ENCODE peak calls at places on chromosomes 12 and 14, in seven cellular contexts. W is brain microvascular endothelial cell; H is RWPE1; J is CD8-positive, alpha-beta memory T cell; A is CD4-positive, alpha-beta memory T cell; U is substantia nigra; V is dorsolateral prefrontal cortex. L is an unnamed sample.

GRCh38 chr14:74671789-74672188 is 41.1 kb downstream of the AREL1 start:
- DNase-seq in W (peak), H (peak), J (no peak), A (no peak), U (no peak), V (no peak), L (no peak)

GRCh38 chr12:68844788-68845695 is 37.1 kb downstream of the MDM2 start:
- DNase-seq in W (no peak), H (no peak), J (no peak), A (no peak), U (no peak), V (no peak), L (no peak)

GRCh38 chr14:77290705-77291104 is 19.7 kb upstream of the NGB start:
- DNase-seq in W (peak), H (no peak), J (no peak), A (no peak), U (no peak), V (no peak), L (no peak)

GRCh38 chr12:113886721-113887120 is 79.4 kb downstream of the RBM19 start:
- DNase-seq in W (no peak), H (no peak), J (no peak), A (no peak), U (no peak), V (no peak), L (no peak)

GRCh38 chr12:6141048-6141447 is 16.6 kb upstream of the VWF start:
- DNase-seq in W (peak), H (no peak), J (peak), A (peak), U (no peak), V (peak), L (no peak)

GRCh38 chr14:43949410-43949809 is 557.7 kb downstream of the FSCB start:
- DNase-seq in W (no peak), H (no peak), J (no peak), A (no peak), U (no peak), V (no peak), L (no peak)

GRCh38 chr12:71556881-71557280 is 106.8 kb downstream of the ZFC3H1 start:
- DNase-seq in W (peak), H (peak), J (no peak), A (no peak), U (no peak), V (no peak), L (no peak)

GRCh38 chr14:72129283-72129682 is 197.1 kb downstream of the RGS6 start:
- DNase-seq in W (no peak), H (no peak), J (no peak), A (no peak), U (no peak), V (no peak), L (no peak)

GRCh38 chr12:71755146-71755892 is 656 bp downstream of the RAB21 start:
- DNase-seq in W (peak), H (peak), J (no peak), A (peak), U (no peak), V (no peak), L (peak)

GRCh38 chr14:74683406-74683805 is 29.5 kb downstream of the AREL1 start:
- DNase-seq in W (no peak), H (no peak), J (no peak), A (no peak), U (no peak), V (no peak), L (no peak)

GRCh38 chr12:12803186-12803585 is 10.0 kb upstream of the DDX47 start:
- DNase-seq in W (peak), H (peak), J (no peak), A (peak), U (no peak), V (no peak), L (no peak)

GRCh38 chr14:88422919-88423318 is 37.5 kb downstream of the SPATA7 start:
- DNase-seq in W (peak), H (peak), J (no peak), A (no peak), U (no peak), V (no peak), L (no peak)

GRCh38 chr14:102759416-102759815 is 17.8 kb upstream of the TRAF3 start:
- DNase-seq in W (no peak), H (no peak), J (no peak), A (no peak), U (no peak), V (no peak), L (no peak)

GRCh38 chr14:67079836-67080235 is 109.4 kb upstream of the GARIN2 start:
- DNase-seq in W (no peak), H (no peak), J (no peak), A (no peak), U (no peak), V (no peak), L (no peak)

GRCh38 chr12:124472690-124473279 is 94.6 kb downstream of the NCOR2 start:
- DNase-seq in W (no peak), H (no peak), J (no peak), A (no peak), U (no peak), V (no peak), L (no peak)

DNA sequence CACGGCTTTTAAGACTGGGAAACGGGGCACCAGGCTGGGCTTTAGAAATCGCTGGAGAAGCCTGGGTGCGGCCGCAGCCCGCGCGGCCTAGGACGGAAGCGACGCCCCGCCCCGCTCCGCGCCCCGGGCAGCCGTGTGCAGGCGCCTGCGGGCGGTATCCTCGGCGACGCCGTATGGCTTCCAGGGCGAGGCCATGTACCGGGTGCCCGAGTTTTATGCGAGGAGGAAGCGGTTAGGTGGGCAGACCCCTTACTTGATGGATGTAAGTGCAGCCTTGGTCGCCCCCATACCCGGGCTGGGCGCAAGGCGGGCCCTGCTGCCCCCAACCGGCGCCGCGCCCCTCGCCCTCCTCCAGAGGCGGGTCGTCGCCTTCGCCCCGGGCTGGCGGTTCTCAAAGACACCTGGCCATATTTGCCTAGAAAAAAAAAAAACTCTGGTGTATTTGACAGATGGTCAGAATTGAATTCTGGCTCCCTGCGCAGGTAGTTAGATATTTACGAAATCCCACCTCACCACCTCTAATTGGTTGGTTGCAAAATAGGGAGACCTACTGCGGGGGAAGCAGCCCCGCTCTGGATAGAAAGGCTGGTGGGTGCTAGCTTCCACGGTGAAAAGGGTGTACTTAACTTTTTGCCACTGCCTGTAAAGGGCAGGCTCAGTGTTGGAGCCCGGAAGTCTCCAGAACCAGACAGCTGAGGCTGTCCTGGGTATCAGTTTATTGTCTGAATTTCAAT is at the start of gene PPP1R36:
- DNase-seq in W (no peak), H (no peak), J (peak), A (peak), U (no peak), V (no peak), L (no peak)
- H3K27ac ChIP-seq in W (no peak), H (no peak), J (no peak), A (no peak), U (peak), V (peak), L (peak)

DNA sequence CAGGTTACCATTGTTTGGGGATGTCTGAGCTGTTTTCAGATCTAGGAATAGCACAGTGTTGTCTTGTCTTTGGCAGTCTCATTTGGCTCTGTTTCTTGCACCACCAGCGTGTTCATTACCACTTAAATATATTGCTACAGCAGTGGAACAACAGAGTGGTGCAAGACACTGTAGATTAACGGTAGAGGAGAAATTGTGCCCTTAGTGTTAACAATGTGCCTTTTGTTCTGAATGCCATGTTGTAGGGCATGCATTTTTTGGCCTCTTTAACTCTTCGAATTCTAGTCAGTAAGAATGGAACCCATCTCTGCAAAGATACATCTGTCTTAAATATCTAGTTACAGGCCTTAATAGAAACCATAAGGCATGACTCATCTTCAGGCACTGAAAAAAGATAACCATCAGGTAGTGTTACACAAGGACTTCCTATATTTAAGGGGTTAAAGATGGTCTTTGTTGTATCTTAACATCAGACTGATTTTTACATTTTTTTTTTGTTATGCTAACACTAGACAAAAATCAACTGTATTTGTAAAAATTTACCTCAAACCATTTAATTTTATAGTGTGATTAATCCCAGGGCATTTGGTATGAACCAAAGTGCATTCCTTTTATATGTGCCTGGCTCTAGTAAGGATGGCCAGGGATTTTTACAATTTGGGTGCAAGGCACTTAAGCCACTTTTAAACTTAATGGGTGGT is 12.9 kb downstream of the DYRK2 start:
- DNase-seq in W (no peak), H (no peak), J (no peak), A (no peak), U (no peak), V (no peak), L (no peak)
- H3K27ac ChIP-seq in W (peak), H (no peak), J (no peak), A (no peak), U (no peak), V (no peak), L (no peak)

GRCh38 chr12:106517314-106517713 is 65.5 kb upstream of the RFX4 start:
- DNase-seq in W (no peak), H (no peak), J (no peak), A (no peak), U (no peak), V (no peak), L (no peak)

GRCh38 chr12:106521901-106522300 is 60.9 kb upstream of the RFX4 start:
- DNase-seq in W (no peak), H (no peak), J (no peak), A (no peak), U (no peak), V (no peak), L (no peak)

GRCh38 chr12:106522708-106523107 is 60.1 kb upstream of the RFX4 start:
- DNase-seq in W (no peak), H (no peak), J (no peak), A (no peak), U (no peak), V (no peak), L (no peak)

GRCh38 chr12:106519587-106519986 is 63.2 kb upstream of the RFX4 start:
- DNase-seq in W (no peak), H (no peak), J (no peak), A (no peak), U (no peak), V (no peak), L (no peak)
- H3K27ac ChIP-seq in W (no peak), H (no peak), J (no peak), A (no peak), U (no peak), V (no peak), L (no peak)

GRCh38 chr12:129532707-129533499 is 370.9 kb downstream of the TMEM132D start:
- DNase-seq in W (no peak), H (no peak), J (no peak), A (no peak), U (no peak), V (no peak), L (no peak)
- H3K27ac ChIP-seq in W (no peak), H (no peak), J (no peak), A (no peak), U (no peak), V (no peak), L (no peak)

GRCh38 chr14:79583738-79584405 is 627.4 kb downstream of the DIO2 start:
- DNase-seq in W (peak), H (no peak), J (no peak), A (no peak), U (no peak), V (no peak), L (no peak)
- H3K27ac ChIP-seq in W (peak), H (no peak), J (no peak), A (no peak), U (no peak), V (no peak), L (no peak)

DNA sequence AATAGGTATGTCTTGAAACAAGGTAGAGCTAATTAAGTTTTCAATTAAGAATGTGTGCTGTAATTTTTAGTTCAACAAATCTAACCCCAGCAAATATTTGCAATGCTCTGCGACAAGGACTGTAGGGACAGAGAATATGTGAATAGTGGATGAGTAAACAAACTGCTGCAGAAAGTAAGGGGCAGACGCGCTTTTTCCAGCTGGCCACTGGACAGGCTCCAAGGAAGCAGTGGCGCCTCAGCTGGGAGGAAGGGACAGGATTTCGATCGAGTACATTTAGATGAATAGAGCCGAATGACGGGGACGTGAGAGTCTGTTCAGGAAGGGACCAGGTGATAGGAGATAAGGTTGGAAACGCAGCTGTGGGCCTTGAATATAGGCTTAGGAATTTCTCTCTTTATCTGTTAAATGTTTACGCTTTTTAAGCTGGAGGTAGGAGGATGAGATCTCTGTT is 69.3 kb downstream of the ELK3 start:
- DNase-seq in W (no peak), H (no peak), J (no peak), A (no peak), U (no peak), V (no peak), L (no peak)
- H3K27ac ChIP-seq in W (no peak), H (peak), J (no peak), A (no peak), U (no peak), V (no peak), L (no peak)

GRCh38 chr14:75986439-75986765 is 839 bp downstream of the IFT43 start:
- DNase-seq in W (no peak), H (no peak), J (no peak), A (no peak), U (no peak), V (no peak), L (no peak)
- H3K27ac ChIP-seq in W (no peak), H (no peak), J (no peak), A (peak), U (no peak), V (peak), L (no peak)

GRCh38 chr12:106189341-106189740 is 50.6 kb upstream of the NUAK1 start:
- DNase-seq in W (no peak), H (no peak), J (no peak), A (no peak), U (no peak), V (no peak), L (no peak)
- H3K27ac ChIP-seq in W (no peak), H (no peak), J (no peak), A (no peak), U (no peak), V (peak), L (no peak)

GRCh38 chr12:54033980-54034783 is 1.3 kb downstream of the HOXC5 start:
- DNase-seq in W (no peak), H (no peak), J (no peak), A (no peak), U (no peak), V (no peak), L (no peak)
- H3K27ac ChIP-seq in W (no peak), H (no peak), J (no peak), A (no peak), U (no peak), V (no peak), L (no peak)

GRCh38 chr14:31283153-31283552 is 75.6 kb upstream of the HECTD1 start:
- DNase-seq in W (no peak), H (no peak), J (no peak), A (no peak), U (no peak), V (no peak), L (no peak)

GRCh38 chr14:31286456-31287293 is 79.1 kb upstream of the HECTD1 start:
- DNase-seq in W (no peak), H (no peak), J (no peak), A (no peak), U (no peak), V (no peak), L (no peak)

GRCh38 chr14:31280871-31281220 is 73.3 kb upstream of the HECTD1 start:
- DNase-seq in W (no peak), H (no peak), J (no peak), A (no peak), U (no peak), V (no peak), L (no peak)

GRCh38 chr14:31280132-31280870 is 72.7 kb upstream of the HECTD1 start:
- DNase-seq in W (no peak), H (no peak), J (no peak), A (no peak), U (no peak), V (no peak), L (no peak)

GRCh38 chr14:31283568-31284252 is 76.1 kb upstream of the HECTD1 start:
- DNase-seq in W (no peak), H (no peak), J (no peak), A (no peak), U (no peak), V (no peak), L (no peak)
- H3K27ac ChIP-seq in W (no peak), H (no peak), J (no peak), A (no peak), U (no peak), V (no peak), L (no peak)